ENCODE peak calls at places on chromosomes 13 and 19, in six cellular contexts. D, L, J, Z, W and S are unnamed samples.
A peak's percentile ranks its signal among the peaks of the same experiment; 100 is the strongest.

GRCh38 chr13:66659291-66660012 is 570.7 kb downstream of the PCDH9 start:
- DNase-seq in D (no peak), L (peak; percentile 6), J (peak; percentile 37), Z (no peak), W (no peak), S (no peak)

GRCh38 chr19:17889609-17890214 is 18.0 kb downstream of the SLC5A5 start:
- DNase-seq in D (peak; percentile 36), L (peak; percentile 66), J (peak; percentile 61), Z (no peak), W (peak; percentile 26), S (no peak)

GRCh38 chr19:7247160-7247559 is 47.1 kb downstream of the INSR start:
- DNase-seq in D (no peak), L (no peak), J (no peak), Z (no peak), W (no peak), S (no peak)

GRCh38 chr19:48489608-48490216 is 20.5 kb downstream of the CYTH2 start:
- DNase-seq in D (peak; percentile 39), L (peak; percentile 65), J (peak; percentile 63), Z (no peak), W (peak; percentile 34), S (peak; percentile 80)

GRCh38 chr13:27022571-27023311 is 148.9 kb downstream of the USP12 start:
- DNase-seq in D (peak; percentile 16), L (peak; percentile 49), J (peak; percentile 47), Z (peak; percentile 66), W (no peak), S (no peak)

GRCh38 chr13:100209857-100210580 is 121.1 kb downstream of the PCCA start:
- DNase-seq in D (peak; percentile 65), L (peak; percentile 60), J (peak; percentile 56), Z (peak; percentile 24), W (peak; percentile 74), S (no peak)

GRCh38 chr19:16373539-16373938 is 48.9 kb downstream of the KLF2 start:
- DNase-seq in D (peak; percentile 49), L (peak; percentile 75), J (peak; percentile 75), Z (no peak), W (no peak), S (no peak)

GRCh38 chr19:35268546-35269424 is at the start of gene USF2:
- DNase-seq in D (peak; percentile 61), L (peak; percentile 82), J (peak; percentile 86), Z (peak; percentile 27), W (peak; percentile 65), S (peak; percentile 66)

GRCh38 chr19:46861691-46862503 is 1.1 kb downstream of the ARHGAP35 start:
- DNase-seq in D (no peak), L (no peak), J (peak; percentile 28), Z (no peak), W (no peak), S (no peak)

GRCh38 chr19:47012620-47013019 is 7.0 kb upstream of the NPAS1 start:
- DNase-seq in D (no peak), L (no peak), J (no peak), Z (no peak), W (no peak), S (no peak)

GRCh38 chr19:47699360-47699917 is 13.8 kb upstream of the EHD2 start:
- DNase-seq in D (no peak), L (peak; percentile 47), J (peak; percentile 43), Z (no peak), W (no peak), S (peak; percentile 32)

GRCh38 chr19:55229789-55230182 is 1.2 kb upstream of the TMEM86B start:
- DNase-seq in D (no peak), L (no peak), J (no peak), Z (no peak), W (no peak), S (no peak)

GRCh38 chr19:32029235-32029634 is 316.2 kb upstream of the ZNF507 start:
- DNase-seq in D (no peak), L (no peak), J (no peak), Z (no peak), W (no peak), S (no peak)

GRCh38 chr19:32809754-32810153 is 59.8 kb downstream of the SLC7A9 start:
- DNase-seq in D (no peak), L (no peak), J (no peak), Z (no peak), W (no peak), S (no peak)

GRCh38 chr13:110137677-110138008 is 169.3 kb downstream of the COL4A1 start:
- DNase-seq in D (no peak), L (peak; percentile 30), J (peak; percentile 38), Z (no peak), W (peak; percentile 22), S (no peak)

DNA sequence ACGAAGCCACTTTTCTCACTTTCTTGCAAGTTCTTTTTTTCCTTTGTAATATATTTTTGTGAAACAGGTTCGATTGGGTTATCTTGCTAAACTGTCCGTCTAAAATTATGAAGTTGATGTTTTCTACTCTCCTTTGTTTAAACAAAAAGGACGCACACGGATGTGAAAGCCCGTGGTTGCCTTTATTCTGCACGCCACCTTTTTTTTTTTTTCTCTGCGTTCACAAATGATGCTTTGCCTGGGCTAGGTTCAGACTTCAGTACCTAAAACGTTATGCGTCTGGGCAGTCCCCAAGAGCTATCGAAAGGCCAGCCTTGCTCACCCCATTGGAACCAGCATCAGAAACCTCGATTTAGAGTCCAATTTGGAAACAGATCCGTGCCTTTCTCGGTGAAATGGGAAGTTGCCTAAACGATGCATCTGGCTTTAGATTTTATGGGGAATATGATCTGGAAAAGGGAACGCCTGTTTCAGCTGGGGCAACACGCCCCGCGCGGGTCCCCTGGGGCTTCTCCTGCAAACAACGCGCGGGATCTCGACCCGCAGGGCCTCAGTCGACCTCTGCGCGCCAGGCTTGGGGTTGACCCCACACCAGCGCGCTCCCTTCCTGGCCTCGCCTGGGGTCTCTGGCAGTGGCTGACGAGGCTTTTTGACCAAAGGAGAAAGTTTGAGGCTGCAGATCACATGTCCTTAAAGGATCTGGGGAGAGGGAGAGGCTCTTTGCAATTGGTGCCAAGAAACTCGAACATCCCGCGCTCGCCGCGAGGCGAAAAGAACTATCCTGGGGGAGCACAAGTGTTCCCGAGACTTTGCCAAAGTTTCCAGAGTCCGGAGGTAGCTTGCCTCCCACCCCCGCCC is 114.0 kb downstream of the KCNRG start:
- DNase-seq in D (no peak), L (peak; percentile 27), J (no peak), Z (no peak), W (no peak), S (no peak)
- TF ChIP-seq CTCF in D (no peak), L (no peak), J (no peak), Z (no peak), W (no peak), S (no peak)

GRCh38 chr13:112831801-112832200 is 137.2 kb upstream of the MCF2L start:
- DNase-seq in D (no peak), L (no peak), J (no peak), Z (no peak), W (no peak), S (no peak)

GRCh38 chr13:112833551-112834257 is 135.3 kb upstream of the MCF2L start:
- DNase-seq in D (no peak), L (no peak), J (no peak), Z (no peak), W (no peak), S (no peak)

GRCh38 chr13:112831196-112831595 is 137.8 kb upstream of the MCF2L start:
- DNase-seq in D (no peak), L (no peak), J (no peak), Z (no peak), W (no peak), S (no peak)

GRCh38 chr13:112835344-112835743 is 133.7 kb upstream of the MCF2L start:
- DNase-seq in D (no peak), L (no peak), J (no peak), Z (no peak), W (no peak), S (no peak)

GRCh38 chr13:112832811-112833210 is 136.2 kb upstream of the MCF2L start:
- DNase-seq in D (no peak), L (no peak), J (no peak), Z (no peak), W (no peak), S (no peak)
- TF ChIP-seq CTCF in D (no peak), L (no peak), J (no peak), Z (no peak), W (no peak), S (no peak)

DNA sequence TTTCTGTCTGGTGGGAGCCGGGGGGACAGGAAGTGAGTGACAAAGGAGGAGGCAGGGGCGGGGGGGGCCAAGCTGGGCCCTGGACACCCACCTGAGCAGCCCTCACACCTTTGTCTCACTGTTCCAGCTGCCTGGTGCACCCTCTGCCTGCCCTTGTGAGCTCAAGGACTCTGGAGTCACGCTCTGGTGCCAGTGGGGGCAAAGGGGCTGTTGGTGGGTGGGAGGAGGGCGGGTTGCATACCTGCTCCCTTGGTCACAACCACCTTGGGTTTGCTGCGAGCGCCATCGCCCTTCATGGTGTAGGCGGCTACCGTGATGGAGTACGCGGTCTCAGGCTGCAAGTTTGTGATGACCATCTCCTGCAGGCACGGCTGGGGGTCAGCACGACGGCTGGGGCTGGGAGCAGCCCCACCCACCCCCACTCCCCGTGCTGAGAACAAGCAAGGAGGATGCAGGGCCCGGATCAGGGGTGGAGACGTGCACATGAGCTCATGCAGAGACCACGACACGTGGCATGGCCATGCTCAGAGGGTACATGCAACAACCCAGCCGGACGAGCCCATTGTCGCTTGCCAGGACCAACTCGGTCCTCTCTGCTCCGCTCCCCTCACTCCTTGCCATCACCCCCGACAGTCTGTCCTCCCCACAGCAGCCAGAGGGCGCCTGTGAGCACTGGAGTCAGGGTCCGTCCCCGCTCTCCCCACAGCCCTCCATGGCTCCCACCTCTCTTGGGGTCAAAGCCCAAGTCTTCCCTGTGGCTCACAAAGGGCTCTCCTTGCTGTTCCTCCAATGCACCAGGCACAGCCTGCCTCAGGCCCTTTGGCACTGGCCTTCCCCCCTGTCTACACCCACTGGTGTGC is 114.9 kb downstream of the PTPRS start:
- DNase-seq in D (no peak), L (no peak), J (no peak), Z (no peak), W (no peak), S (no peak)
- TF ChIP-seq CTCF in D (peak; percentile 70), L (peak; percentile 53), J (peak; percentile 45), Z (peak; percentile 52), W (peak; percentile 45), S (no peak)

GRCh38 chr19:4375164-4375619 is 25.2 kb downstream of the SH3GL1 start:
- DNase-seq in D (peak; percentile 33), L (no peak), J (no peak), Z (no peak), W (no peak), S (no peak)

GRCh38 chr19:4374451-4375163 is 25.7 kb downstream of the SH3GL1 start:
- DNase-seq in D (peak; percentile 90), L (peak; percentile 84), J (peak; percentile 88), Z (peak; percentile 70), W (peak; percentile 93), S (no peak)

GRCh38 chr19:4376245-4376990 is 23.9 kb downstream of the SH3GL1 start:
- DNase-seq in D (no peak), L (no peak), J (no peak), Z (no peak), W (no peak), S (no peak)

GRCh38 chr19:4376991-4377781 is 23.2 kb downstream of the SH3GL1 start:
- DNase-seq in D (peak; percentile 19), L (no peak), J (no peak), Z (no peak), W (peak; percentile 46), S (no peak)

DNA sequence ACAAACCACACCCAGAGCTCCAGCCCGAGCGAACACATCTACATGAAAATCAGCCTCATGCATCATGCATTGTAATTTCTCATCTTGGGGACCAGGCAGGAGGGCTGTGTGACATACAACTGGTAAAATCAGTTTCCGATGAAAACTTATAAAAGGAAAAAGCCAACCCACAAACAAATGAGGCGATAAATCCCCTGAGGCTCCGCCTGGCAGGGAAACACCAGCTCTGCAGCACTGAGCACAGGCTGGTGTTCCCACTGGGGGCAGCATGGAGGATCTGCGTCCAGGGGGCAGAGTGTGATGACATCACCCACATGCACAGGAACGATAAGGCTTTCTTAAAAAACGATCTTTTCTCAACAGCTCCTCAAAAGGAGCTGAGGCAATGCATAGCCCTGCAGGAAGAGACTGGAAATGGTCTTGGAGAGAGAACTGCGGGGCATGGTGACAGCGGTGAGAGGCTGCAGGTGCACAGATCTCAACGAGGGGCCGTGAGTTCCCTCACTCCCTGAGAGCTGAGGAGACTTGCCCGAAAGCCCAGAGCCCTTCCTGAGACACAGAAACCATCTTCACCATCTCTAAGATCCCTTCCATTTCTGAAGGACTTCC is 24.6 kb downstream of the SH3GL1 start:
- DNase-seq in D (peak; percentile 82), L (peak; percentile 86), J (peak; percentile 85), Z (no peak), W (peak; percentile 68), S (no peak)
- TF ChIP-seq CTCF in D (peak; percentile 75), L (peak; percentile 51), J (peak; percentile 45), Z (peak; percentile 46), W (peak; percentile 56), S (no peak)